ENCODE peak calls at places on chromosome 4, in four cellular contexts. Z, F, V and C are unnamed samples.

GRCh38 chr4:182854466-182854865 is 62.7 kb downstream of the DCTD start:
- DNase-seq in Z (no peak), V (no peak), F (no peak), C (no peak)

GRCh38 chr4:28822163-28822562 is 1898.0 kb upstream of the PCDH7 start:
- DNase-seq in Z (no peak), F (no peak), V (no peak), C (peak)

GRCh38 chr4:63459329-63459728 is 949.9 kb downstream of the TECRL start:
- DNase-seq in Z (no peak), V (no peak), F (no peak), C (no peak)

GRCh38 chr4:152089564-152089963 is 328.8 kb upstream of the GATB start:
- DNase-seq in Z (no peak), F (no peak), V (no peak), C (no peak)

GRCh38 chr4:168917150-168917779 is 92.8 kb downstream of the CBR4 start:
- DNase-seq in F (peak), Z (peak), V (peak), C (peak)

GRCh38 chr4:186755550-186756519 is 32.2 kb upstream of the FAT1 start:
- DNase-seq in F (peak), V (no peak), Z (no peak), C (no peak)

GRCh38 chr4:85953651-85954018 is 406.2 kb downstream of the MAPK10 start:
- DNase-seq in V (peak), F (peak), Z (peak), C (no peak)

GRCh38 chr4:173924561-173924960 is 358.9 kb downstream of the FBXO8 start:
- DNase-seq in F (no peak), V (no peak), Z (no peak), C (no peak)

GRCh38 chr4:117134386-117134785 is 49.0 kb upstream of the TRAM1L1 start:
- DNase-seq in Z (peak), F (peak), V (peak), C (peak)

GRCh38 chr4:138222041-138222440 is 20.1 kb downstream of the SLC7A11 start:
- DNase-seq in Z (no peak), F (peak), V (peak), C (no peak)

GRCh38 chr4:109969909-109970308 is 57.2 kb downstream of the EGF start:
- DNase-seq in Z (no peak), F (no peak), V (no peak), C (no peak)

GRCh38 chr4:159178147-159178541 is 75.3 kb downstream of the RAPGEF2 start:
- DNase-seq in V (peak), Z (no peak), F (no peak), C (no peak)

GRCh38 chr4:111501946-111502345 is 643.3 kb upstream of the FAM241A start:
- DNase-seq in F (no peak), V (no peak), Z (no peak), C (no peak)

GRCh38 chr4:38669233-38669632 is 5.2 kb downstream of the KLF3 start:
- DNase-seq in Z (no peak), F (no peak), V (no peak), C (no peak)

GRCh38 chr4:166301266-166301665 is 428.2 kb downstream of the TLL1 start:
- DNase-seq in F (no peak), Z (no peak), V (no peak), C (no peak)

GRCh38 chr4:185847352-185848078 is 35.5 kb upstream of the SORBS2 start:
- DNase-seq in F (peak), Z (no peak), V (peak), C (no peak)

GRCh38 chr4:31081375-31081774 is 361.2 kb downstream of the PCDH7 start:
- DNase-seq in F (no peak), V (peak), Z (no peak), C (no peak)

GRCh38 chr4:179804440-179804839 is 2362.2 kb upstream of the AGA start:
- DNase-seq in F (no peak), Z (no peak), V (peak), C (no peak)

GRCh38 chr4:77586953-77587383 is 18.7 kb upstream of the CXCL13 start:
- DNase-seq in Z (no peak), V (no peak), F (no peak), C (no peak)

GRCh38 chr4:139617702-139618490 is 47.7 kb upstream of the MGST2 start:
- DNase-seq in Z (peak), F (no peak), V (no peak), C (no peak)

GRCh38 chr4:13544556-13545393 is 467 bp upstream of the NKX3-2 start:
- DNase-seq in F (peak), Z (peak), V (peak), C (peak)

GRCh38 chr4:176478076-176478475 is 158.3 kb downstream of the SPCS3 start:
- DNase-seq in F (no peak), V (no peak), Z (no peak), C (no peak)

GRCh38 chr4:94678896-94679295 is 78.9 kb upstream of the BMPR1B start:
- DNase-seq in Z (no peak), F (no peak), V (no peak), C (no peak)

GRCh38 chr4:54001558-54002365 is 62.6 kb downstream of the CHIC2 start:
- DNase-seq in V (no peak), Z (no peak), F (no peak), C (peak)

GRCh38 chr4:170423137-170423536 is 333.4 kb upstream of the AADAT start:
- DNase-seq in Z (no peak), F (no peak), V (no peak), C (no peak)

GRCh38 chr4:112766422-112766821 is 129.5 kb downstream of the LARP7 start:
- DNase-seq in F (peak), V (peak), Z (no peak), C (peak)

GRCh38 chr4:23934915-23935314 is 45.1 kb upstream of the PPARGC1A start:
- DNase-seq in F (peak), Z (no peak), V (peak), C (no peak)

GRCh38 chr4:73707918-73708577 is 32.3 kb upstream of the CXCL8 start:
- DNase-seq in V (peak), F (peak), Z (peak), C (no peak)

GRCh38 chr4:83389037-83389755 is 54.5 kb upstream of the HPSE start:
- DNase-seq in F (no peak), V (no peak), Z (no peak), C (no peak)

GRCh38 chr4:142142403-142142802 is 506.0 kb downstream of the IL15 start:
- DNase-seq in Z (no peak), F (no peak), V (no peak), C (no peak)

DNA sequence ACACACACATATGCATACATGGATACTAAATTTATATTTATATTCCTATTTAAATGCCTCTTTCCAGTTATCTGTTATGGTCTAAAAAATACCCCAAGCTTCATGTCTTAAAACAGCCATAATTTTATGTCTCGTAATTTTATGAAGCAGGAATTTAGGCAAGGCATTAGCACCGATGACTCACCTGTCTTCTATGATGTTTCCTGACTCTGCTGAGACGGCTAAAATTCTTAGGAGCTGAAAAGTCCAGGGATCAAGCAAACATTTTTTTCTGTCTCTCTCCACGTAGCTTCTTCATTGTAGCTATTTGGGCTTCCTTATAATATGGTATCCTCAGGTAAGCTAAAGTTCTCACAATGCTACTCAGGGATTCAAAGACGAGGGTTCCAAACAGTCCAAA is 930.3 kb downstream of the STIM2 start:
- DNase-seq in F (no peak), Z (no peak), V (peak), C (no peak)
- H3K4me2 ChIP-seq in F (no peak), Z (peak), V (no peak), C (no peak)

DNA sequence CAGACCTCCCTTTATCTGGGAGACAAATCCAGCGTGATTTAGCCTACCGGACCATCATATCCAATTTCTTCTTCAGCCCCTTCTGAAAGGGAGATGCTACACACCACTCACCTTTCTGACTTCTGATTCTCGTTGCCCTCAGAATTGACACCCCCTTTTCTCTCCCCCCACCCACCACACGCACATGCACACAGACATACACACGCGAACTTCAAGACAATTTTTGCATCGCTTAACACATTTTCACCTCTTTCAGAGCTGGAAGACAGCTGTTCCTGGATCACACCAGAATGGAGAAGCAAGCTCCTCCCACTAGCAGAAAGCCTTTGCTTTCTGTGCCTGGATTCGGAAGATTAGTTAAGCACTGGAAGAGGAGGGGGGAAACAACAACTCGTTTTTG is 1.0 kb upstream of the SNCA start:
- DNase-seq in F (peak), V (peak), Z (no peak), C (peak)
- TF ChIP-seq EZH2 in F (no peak), V (no peak), Z (no peak), C (no peak)

GRCh38 chr4:813900-814299 is 12.0 kb downstream of the CPLX1 start:
- DNase-seq in Z (no peak), V (no peak), F (no peak), C (no peak)
- TF ChIP-seq CTCF in Z (peak), V (no peak), F (peak), C (peak)

GRCh38 chr4:145720656-145721055 is 40.7 kb downstream of the C4orf51 start:
- DNase-seq in Z (no peak), F (no peak), V (no peak), C (peak)
- H3K4me2 ChIP-seq in Z (no peak), F (no peak), V (no peak), C (peak)

GRCh38 chr4:5893591-5893990 is 705 bp upstream of the CRMP1 start:
- DNase-seq in F (no peak), Z (no peak), V (no peak), C (no peak)
- TF ChIP-seq EZH2 in F (no peak), Z (no peak), V (no peak), C (no peak)

GRCh38 chr4:18021720-18022571 is at the start of gene LCORL:
- DNase-seq in F (peak), Z (peak), V (peak), C (peak)
- TF ChIP-seq CTCF in F (peak), Z (no peak), V (no peak), C (peak)

DNA sequence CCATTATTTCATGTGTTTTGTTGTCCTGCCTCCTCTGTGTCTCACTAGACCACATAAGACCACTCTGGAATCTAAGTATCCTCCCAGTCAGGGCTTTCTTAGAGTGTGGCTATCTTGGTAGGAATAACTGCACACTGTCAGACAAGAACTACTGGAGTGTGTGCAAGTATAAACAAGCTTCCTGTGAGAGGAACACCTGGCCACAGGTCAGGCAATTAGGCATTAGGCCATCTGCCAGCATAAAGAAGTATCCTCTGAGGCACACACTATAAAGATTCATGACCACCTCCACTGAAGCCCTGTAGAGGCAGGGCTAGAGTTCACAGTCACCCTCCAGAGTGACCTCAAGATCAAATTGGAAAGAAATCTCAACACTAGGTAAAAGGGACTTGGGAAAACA is 507.0 kb upstream of the PABPC4L start:
- DNase-seq in F (no peak), V (no peak), Z (no peak), C (no peak)
- H3K4me2 ChIP-seq in F (no peak), V (no peak), Z (no peak), C (no peak)

DNA sequence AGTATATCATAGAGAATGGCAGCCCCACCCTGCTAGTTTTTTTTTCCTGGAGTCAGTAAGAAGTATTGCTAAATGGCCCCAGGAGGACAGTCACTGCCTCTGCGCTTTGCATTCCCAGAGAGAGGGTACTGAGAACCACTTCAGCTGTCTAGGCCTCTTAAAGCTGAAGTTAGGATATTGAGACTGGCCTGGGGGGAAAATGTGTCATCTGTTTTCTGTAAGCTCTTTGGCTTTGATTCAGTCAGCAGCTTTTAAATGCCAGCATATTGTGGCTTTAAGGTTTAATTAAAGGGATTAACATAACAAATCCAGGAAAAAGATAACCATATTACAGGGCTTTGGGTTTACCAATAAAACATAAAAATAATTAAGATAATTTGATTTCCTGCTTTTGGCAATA is 852.0 kb downstream of the PCDH18 start:
- DNase-seq in V (no peak), F (peak), Z (no peak), C (peak)
- TF ChIP-seq EZH2 in V (no peak), F (no peak), Z (no peak), C (no peak)

GRCh38 chr4:25903905-25904747 is 9.9 kb upstream of the SMIM20 start:
- DNase-seq in Z (no peak), V (no peak), F (no peak), C (no peak)
- TF ChIP-seq CTCF in Z (no peak), V (no peak), F (no peak), C (no peak)

GRCh38 chr4:98509641-98510170 is 148.7 kb downstream of the TSPAN5 start:
- DNase-seq in F (no peak), Z (no peak), V (no peak), C (no peak)
- H3K4me2 ChIP-seq in F (peak), Z (peak), V (no peak), C (peak)